ENCODE peak calls at places on chromosomes 16 and 17, in six cellular contexts. N, S, M, J, U and F are unnamed samples.

GRCh38 chr16:66099261-66099660 is 267.2 kb upstream of the CDH5 start:
- DNase-seq in N (no peak), S (no peak), M (no peak), J (no peak), U (no peak), F (no peak)

GRCh38 chr16:86730597-86730996 is 152.2 kb downstream of the FOXL1 start:
- DNase-seq in N (no peak), S (no peak), M (no peak), J (no peak), U (no peak), F (no peak)

GRCh38 chr17:38604479-38605229 is 1.1 kb downstream of the SRCIN1 start:
- DNase-seq in N (no peak), S (no peak), M (peak), J (no peak), U (peak), F (peak)

GRCh38 chr17:8807070-8807550 is 7.9 kb upstream of the MFSD6L start:
- DNase-seq in N (no peak), S (no peak), M (peak), J (no peak), U (no peak), F (peak)

GRCh38 chr16:51949260-51949659 is 597.7 kb downstream of the TOX3 start:
- DNase-seq in N (no peak), S (no peak), M (no peak), J (no peak), U (no peak), F (no peak)

GRCh38 chr17:44903012-44903685 is 3.9 kb upstream of the EFTUD2 start:
- DNase-seq in N (peak), S (no peak), M (no peak), J (no peak), U (no peak), F (no peak)

GRCh38 chr16:4664538-4665418 is 28.6 kb upstream of the NUDT16L1 start:
- DNase-seq in N (peak), S (peak), M (peak), J (no peak), U (no peak), F (peak)

GRCh38 chr17:2239882-2240430 is 63.6 kb downstream of the SMG6 start:
- DNase-seq in N (no peak), S (no peak), M (no peak), J (peak), U (no peak), F (peak)

GRCh38 chr17:77100009-77100408 is 40.8 kb upstream of the SEC14L1 start:
- DNase-seq in N (peak), S (peak), M (peak), J (no peak), U (no peak), F (no peak)

GRCh38 chr16:1990336-1991134 is 765 bp downstream of the SYNGR3 start:
- DNase-seq in N (peak), S (no peak), M (no peak), J (no peak), U (peak), F (peak)

GRCh38 chr17:74858672-74859438 is 830 bp downstream of the GRIN2C start:
- DNase-seq in N (no peak), S (no peak), M (no peak), J (no peak), U (no peak), F (no peak)

GRCh38 chr17:74875970-74876593 is 3.3 kb upstream of the FDXR start:
- DNase-seq in N (no peak), S (no peak), M (no peak), J (no peak), U (no peak), F (no peak)

GRCh38 chr17:47694818-47695663 is 1.1 kb downstream of the TBKBP1 start:
- DNase-seq in N (peak), S (peak), M (peak), J (no peak), U (peak), F (no peak)

GRCh38 chr16:281660-282249 is 1.2 kb upstream of the PDIA2 start:
- DNase-seq in N (no peak), S (no peak), M (no peak), J (no peak), U (peak), F (no peak)

GRCh38 chr17:20267459-20267842 is 199.9 kb downstream of the LGALS9B start:
- DNase-seq in N (no peak), S (no peak), M (no peak), J (no peak), U (no peak), F (peak)

GRCh38 chr17:2819921-2820501 is 23.8 kb downstream of the RAP1GAP2 start:
- DNase-seq in N (no peak), S (no peak), M (no peak), J (no peak), U (no peak), F (no peak)

GRCh38 chr17:77959216-77959925 is 868 bp downstream of the TNRC6C start:
- DNase-seq in N (no peak), S (no peak), M (peak), J (no peak), U (peak), F (no peak)

GRCh38 chr17:39002991-39003715 is 36.0 kb upstream of the FBXO47 start:
- DNase-seq in N (peak), S (peak), M (peak), J (no peak), U (no peak), F (no peak)

GRCh38 chr16:70432800-70433455 is 6.0 kb downstream of the ST3GAL2 start:
- DNase-seq in N (no peak), S (no peak), M (peak), J (no peak), U (peak), F (peak)

GRCh38 chr16:83058376-83058775 is 431.6 kb downstream of the CDH13 start:
- DNase-seq in N (no peak), S (no peak), M (no peak), J (no peak), U (no peak), F (no peak)

GRCh38 chr17:58387834-58388233 is 29.5 kb downstream of the RNF43 start:
- DNase-seq in N (peak), S (no peak), M (no peak), J (no peak), U (no peak), F (no peak)

GRCh38 chr17:42198897-42199296 is 4.6 kb upstream of the GHDC start:
- DNase-seq in N (no peak), S (no peak), M (peak), J (no peak), U (no peak), F (no peak)

GRCh38 chr17:74761419-74761818 is 13.0 kb downstream of the NHERF1 start:
- DNase-seq in N (no peak), S (no peak), M (no peak), J (no peak), U (no peak), F (no peak)

GRCh38 chr17:70610161-70610560 is 440.8 kb downstream of the KCNJ2 start:
- DNase-seq in N (no peak), S (no peak), M (no peak), J (no peak), U (no peak), F (no peak)

GRCh38 chr17:18071751-18072150 is 16.0 kb upstream of the DRG2 start:
- DNase-seq in N (no peak), S (no peak), M (no peak), J (no peak), U (no peak), F (no peak)

GRCh38 chr17:78725448-78726021 is 56.5 kb downstream of the CYTH1 start:
- DNase-seq in N (no peak), S (no peak), M (no peak), J (no peak), U (no peak), F (peak)

GRCh38 chr16:57532251-57532625 is 4.1 kb downstream of the CCDC102A start:
- DNase-seq in N (no peak), S (no peak), M (no peak), J (no peak), U (no peak), F (no peak)

GRCh38 chr16:29852654-29853053 is 10.4 kb downstream of the CDIPT start:
- DNase-seq in N (no peak), S (no peak), M (no peak), J (no peak), U (no peak), F (no peak)

GRCh38 chr16:67552476-67552875 is 9.8 kb upstream of the CTCF start:
- DNase-seq in N (peak), S (no peak), M (peak), J (no peak), U (no peak), F (peak)

GRCh38 chr16:72986011-72986410 is 61.9 kb downstream of the ZFHX3 start:
- DNase-seq in N (no peak), S (peak), M (no peak), J (no peak), U (no peak), F (no peak)

GRCh38 chr16:72983728-72984350 is 64.1 kb downstream of the ZFHX3 start:
- DNase-seq in N (no peak), S (no peak), M (no peak), J (no peak), U (no peak), F (no peak)

GRCh38 chr16:72983241-72983640 is 64.7 kb downstream of the ZFHX3 start:
- DNase-seq in N (no peak), S (no peak), M (no peak), J (no peak), U (no peak), F (no peak)

GRCh38 chr16:72987480-72987901 is 60.4 kb downstream of the ZFHX3 start:
- DNase-seq in N (no peak), S (no peak), M (no peak), J (no peak), U (no peak), F (no peak)

GRCh38 chr16:72985148-72985882 is 62.6 kb downstream of the ZFHX3 start:
- DNase-seq in N (no peak), S (no peak), M (no peak), J (no peak), U (no peak), F (no peak)
- H3K4me3 ChIP-seq in N (no peak), S (no peak), M (no peak), J (no peak), U (no peak), F (no peak)

GRCh38 chr17:50379733-50380132 is 6.7 kb downstream of the EME1 start:
- DNase-seq in N (no peak), S (no peak), M (no peak), J (no peak), U (no peak), F (no peak)
- H3K4me3 ChIP-seq in N (no peak), S (no peak), M (no peak), J (no peak), U (no peak), F (no peak)

GRCh38 chr17:56832446-56832845 is 1.3 kb downstream of the C17orf67 start:
- DNase-seq in N (no peak), S (no peak), M (peak), J (no peak), U (no peak), F (peak)
- H3K4me3 ChIP-seq in N (peak), S (no peak), M (peak), J (peak), U (peak), F (peak)

DNA sequence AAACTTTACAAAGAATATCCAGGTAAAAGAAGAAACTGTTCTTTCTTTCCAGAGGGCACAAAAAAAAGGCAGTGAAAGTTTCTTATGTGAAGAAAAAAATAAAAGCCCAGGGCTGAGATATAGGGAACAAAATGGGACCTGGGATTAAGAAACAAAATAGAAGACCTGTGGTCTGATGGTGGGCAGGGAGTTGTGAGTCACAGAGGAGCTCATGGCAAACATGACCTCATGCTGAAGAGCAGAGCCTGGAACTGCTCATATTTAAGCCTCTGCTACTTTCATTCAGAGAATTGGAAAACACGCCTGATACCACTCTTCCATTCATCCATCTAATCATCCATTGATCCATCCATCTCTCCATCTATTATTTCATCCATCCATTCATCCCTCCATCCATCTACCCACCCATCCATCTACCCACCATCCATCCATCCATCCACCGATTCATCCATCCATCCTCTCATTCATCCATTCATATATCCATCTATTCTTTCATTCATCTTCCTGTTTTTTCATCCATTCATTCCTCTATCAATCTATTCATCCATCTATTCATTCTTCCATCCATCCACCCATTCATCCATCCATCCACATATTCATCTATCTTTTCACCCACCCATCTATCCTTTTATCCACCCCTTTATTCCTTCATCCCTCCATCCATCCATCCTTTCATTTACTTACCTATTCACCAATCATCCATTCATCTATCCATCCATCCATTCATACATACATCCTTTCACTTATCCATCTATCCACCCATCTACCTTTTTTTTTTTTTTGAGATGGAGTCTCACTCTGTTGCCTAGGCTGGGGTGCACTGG is 30.0 kb downstream of the WFDC1 start:
- DNase-seq in N (no peak), S (no peak), M (peak), J (no peak), U (no peak), F (no peak)
- H3K4me3 ChIP-seq in N (no peak), S (no peak), M (no peak), J (no peak), U (no peak), F (no peak)

GRCh38 chr17:40364121-40364861 is at the start of gene GJD3:
- DNase-seq in N (no peak), S (no peak), M (no peak), J (no peak), U (no peak), F (no peak)
- H3K4me3 ChIP-seq in N (peak), S (peak), M (no peak), J (peak), U (peak), F (peak)